ENCODE peak calls at places on chromosomes 6 and 20, in nine cellular contexts. A is occipital lobe; W is activated CD8-positive, alpha-beta memory T cell treated with anti-CD3 and anti-CD28 coated beads, Interleukin-2, amount 10 ng/mL, durations not matched to agents 7 days and 5 days; P is stimulated activated CD8-positive, alpha-beta memory T cell treated with anti-CD3 and anti-CD28 coated beads, Interleukin-12 subunit alpha, Interleukin-12 subunit beta, amount 100 ng/mL, for 4 hours; V is IMR-90; M is GM03348; U is KG1; C is activated naive CD4-positive, alpha-beta T cell treated with anti-CD3 and anti-CD28 coated beads, Interleukin-2, amount 50 U/mL, for 72 hours; N is NCI-H2029 treated with DMSO at 0.1 percent for 48 hours. R is an unnamed sample.

GRCh38 chr6:3990692-3991491 is 88.0 kb downstream of the FAM217A start:
- DNase-seq in A (peak; percentile 72), W (peak; percentile 74), P (peak; percentile 43), V (peak; percentile 88), M (peak; percentile 92), U (no peak), C (peak; percentile 67), N (peak; percentile 91), R (no peak)

GRCh38 chr6:170147832-170148708 is 142.8 kb downstream of the DLL1 start:
- DNase-seq in A (peak; percentile 42), W (peak; percentile 92), P (peak; percentile 52), V (no peak), M (no peak), U (peak; percentile 70), C (peak; percentile 74), N (no peak), R (peak; percentile 58)

GRCh38 chr6:80210618-80211017 is 104.1 kb downstream of the BCKDHB start:
- DNase-seq in A (no peak), W (no peak), P (no peak), V (no peak), M (no peak), U (no peak), C (no peak), N (no peak), R (no peak)

GRCh38 chr20:24678351-24679106 is 209.1 kb downstream of the SYNDIG1 start:
- DNase-seq in A (no peak), W (no peak), P (no peak), V (no peak), M (no peak), U (no peak), C (no peak), N (no peak), R (no peak)

GRCh38 chr6:116783852-116784251 is 18.3 kb upstream of the FAM162B start:
- DNase-seq in A (no peak), W (no peak), P (no peak), V (peak; percentile 15), M (no peak), U (no peak), C (no peak), N (no peak), R (no peak)

GRCh38 chr6:33490621-33491020 is 36.2 kb downstream of the ZBTB9 start:
- DNase-seq in A (no peak), W (no peak), P (no peak), V (no peak), M (no peak), U (no peak), C (no peak), N (no peak), R (no peak)

GRCh38 chr20:36208257-36208656 is 28.0 kb upstream of the AAR2 start:
- DNase-seq in A (no peak), W (no peak), P (no peak), V (no peak), M (no peak), U (no peak), C (no peak), N (no peak), R (no peak)

GRCh38 chr6:34447381-34447780 is 18.5 kb upstream of the PACSIN1 start:
- DNase-seq in A (no peak), W (no peak), P (no peak), V (no peak), M (no peak), U (no peak), C (no peak), N (no peak), R (no peak)

GRCh38 chr6:85551264-85551663 is 42.4 kb downstream of the SNX14 start:
- DNase-seq in A (no peak), W (no peak), P (no peak), V (no peak), M (no peak), U (no peak), C (no peak), N (no peak), R (no peak)

GRCh38 chr20:19688031-19688806 is 69.8 kb upstream of the RIN2 start:
- DNase-seq in A (no peak), W (no peak), P (no peak), V (peak; percentile 92), M (peak; percentile 93), U (no peak), C (no peak), N (no peak), R (no peak)

GRCh38 chr20:37755665-37756064 is 61.8 kb downstream of the CTNNBL1 start:
- DNase-seq in A (no peak), W (no peak), P (no peak), V (no peak), M (peak; percentile 23), U (no peak), C (no peak), N (no peak), R (no peak)

GRCh38 chr20:50517817-50518154 is 7.6 kb downstream of the PTPN1 start:
- DNase-seq in A (no peak), W (peak; percentile 76), P (no peak), V (no peak), M (no peak), U (no peak), C (no peak), N (no peak), R (no peak)

GRCh38 chr6:125944434-125944816 is 12.1 kb upstream of the HINT3 start:
- DNase-seq in A (no peak), W (no peak), P (no peak), V (peak; percentile 88), M (peak; percentile 27), U (no peak), C (no peak), N (peak; percentile 87), R (no peak)

GRCh38 chr6:48986105-48986504 is 476.9 kb downstream of the MMUT start:
- DNase-seq in A (no peak), W (no peak), P (no peak), V (no peak), M (no peak), U (no peak), C (no peak), N (no peak), R (no peak)

GRCh38 chr6:27667016-27667415 is 194.1 kb upstream of the ZNF184 start:
- DNase-seq in A (no peak), W (no peak), P (no peak), V (no peak), M (no peak), U (no peak), C (no peak), N (no peak), R (no peak)

GRCh38 chr20:46683939-46684750 is 5.1 kb downstream of the TP53RK start:
- DNase-seq in A (no peak), W (no peak), P (no peak), V (peak; percentile 80), M (peak; percentile 58), U (no peak), C (no peak), N (peak; percentile 86), R (no peak)

GRCh38 chr6:111872521-111873177 is 603 bp downstream of the FYN start:
- DNase-seq in A (peak; percentile 48), W (peak; percentile 66), P (peak; percentile 67), V (peak; percentile 30), M (peak; percentile 68), U (no peak), C (peak; percentile 63), N (no peak), R (peak; percentile 59)

GRCh38 chr6:98871057-98871456 is 36.7 kb downstream of the POU3F2 start:
- DNase-seq in A (no peak), W (no peak), P (no peak), V (no peak), M (no peak), U (no peak), C (no peak), N (peak; percentile 77), R (no peak)

GRCh38 chr6:151252626-151253025 is 12.9 kb downstream of the AKAP12 start:
- DNase-seq in A (no peak), W (no peak), P (no peak), V (no peak), M (no peak), U (no peak), C (no peak), N (no peak), R (no peak)

GRCh38 chr6:167661456-167662103 is 165.1 kb upstream of the AFDN start:
- DNase-seq in A (no peak), W (no peak), P (no peak), V (no peak), M (no peak), U (no peak), C (no peak), N (no peak), R (no peak)

GRCh38 chr6:4967301-4968030 is 36.4 kb downstream of the RPP40 start:
- DNase-seq in A (no peak), W (peak; percentile 19), P (no peak), V (no peak), M (peak; percentile 38), U (no peak), C (no peak), N (no peak), R (no peak)

GRCh38 chr6:75429304-75429703 is 64.3 kb downstream of the FILIP1 start:
- DNase-seq in A (no peak), W (no peak), P (no peak), V (no peak), M (no peak), U (no peak), C (no peak), N (no peak), R (no peak)

GRCh38 chr6:84696181-84696580 is 68.2 kb downstream of the TBX18 start:
- DNase-seq in A (no peak), W (no peak), P (no peak), V (no peak), M (peak; percentile 21), U (no peak), C (no peak), N (no peak), R (no peak)

GRCh38 chr6:86306210-86306609 is 631.1 kb upstream of the HTR1E start:
- DNase-seq in A (no peak), W (no peak), P (no peak), V (no peak), M (no peak), U (no peak), C (no peak), N (no peak), R (no peak)

GRCh38 chr6:15575357-15576037 is 87.3 kb downstream of the DTNBP1 start:
- DNase-seq in A (no peak), W (no peak), P (no peak), V (no peak), M (no peak), U (no peak), C (no peak), N (no peak), R (no peak)

GRCh38 chr6:156617376-156617775 is 159.8 kb upstream of the ARID1B start:
- DNase-seq in A (no peak), W (no peak), P (no peak), V (no peak), M (peak; percentile 31), U (no peak), C (no peak), N (no peak), R (no peak)

GRCh38 chr6:108566406-108566805 is 5.7 kb downstream of the FOXO3 start:
- DNase-seq in A (no peak), W (no peak), P (no peak), V (no peak), M (no peak), U (no peak), C (no peak), N (no peak), R (no peak)

GRCh38 chr6:127266178-127266891 is at the start of gene RNF146:
- DNase-seq in A (peak; percentile 82), W (peak; percentile 80), P (peak; percentile 62), V (peak; percentile 83), M (peak; percentile 96), U (peak; percentile 73), C (no peak), N (peak; percentile 85), R (peak; percentile 65)

GRCh38 chr6:27472182-27472616 is 706 bp downstream of the ZNF184 start:
- DNase-seq in A (peak; percentile 63), W (peak; percentile 88), P (peak; percentile 39), V (peak; percentile 87), M (peak; percentile 45), U (peak; percentile 58), C (no peak), N (no peak), R (no peak)

GRCh38 chr20:33731693-33732165 is at the start of gene ZNF341:
- DNase-seq in A (peak; percentile 90), W (peak; percentile 90), P (peak; percentile 80), V (peak; percentile 76), M (peak; percentile 94), U (peak; percentile 93), C (peak; percentile 87), N (peak; percentile 73), R (peak; percentile 91)